ENCODE peak calls at places on chromosomes 3 and 15, in four cellular contexts. One of them, this sample, is unnamed.

GRCh38 chr3:30655187-30655812 is 48.9 kb downstream of the TGFBR2 start:
- DNase-seq in GM12878: peak
- DNase-seq in WTC11: no peak
- DNase-seq in K562: no peak
- DNase-seq in this sample: no peak

GRCh38 chr15:69712999-69713398 is 260.4 kb downstream of the RPLP1 start:
- DNase-seq in K562: no peak
- DNase-seq in GM12878: no peak
- DNase-seq in WTC11: no peak
- DNase-seq in this sample: peak

GRCh38 chr15:50825946-50826345 is 60.4 kb upstream of the SPPL2A start:
- DNase-seq in K562: no peak
- DNase-seq in GM12878: no peak
- DNase-seq in WTC11: no peak
- DNase-seq in this sample: no peak

GRCh38 chr3:183448369-183449128 is 20.1 kb upstream of the MCF2L2 start:
- DNase-seq in K562: no peak
- DNase-seq in GM12878: no peak
- DNase-seq in WTC11: no peak
- DNase-seq in this sample: no peak

GRCh38 chr3:119034256-119035013 is at the start of gene IGSF11:
- DNase-seq in K562: peak
- DNase-seq in GM12878: no peak
- DNase-seq in WTC11: peak
- DNase-seq in this sample: peak

GRCh38 chr15:45710657-45711056 is 75.8 kb downstream of the SQOR start:
- DNase-seq in GM12878: no peak
- DNase-seq in K562: no peak
- DNase-seq in WTC11: no peak
- DNase-seq in this sample: no peak

GRCh38 chr3:128547368-128547987 is 54.5 kb upstream of the GATA2 start:
- DNase-seq in WTC11: no peak
- DNase-seq in K562: peak
- DNase-seq in GM12878: no peak
- DNase-seq in this sample: no peak

GRCh38 chr3:194686816-194687637 is 1.3 kb downstream of the FAM43A start:
- DNase-seq in K562: no peak
- DNase-seq in WTC11: no peak
- DNase-seq in GM12878: no peak
- DNase-seq in this sample: no peak

GRCh38 chr3:100606894-100607512 is 2.4 kb upstream of the ADGRG7 start:
- DNase-seq in WTC11: no peak
- DNase-seq in GM12878: peak
- DNase-seq in K562: no peak
- DNase-seq in this sample: no peak
- TF ChIP-seq NR2C2 in WTC11: no peak
- TF ChIP-seq NR2C2 in GM12878: no peak
- TF ChIP-seq NR2C2 in K562: no peak
- TF ChIP-seq NR2C2 in this sample: no peak

DNA sequence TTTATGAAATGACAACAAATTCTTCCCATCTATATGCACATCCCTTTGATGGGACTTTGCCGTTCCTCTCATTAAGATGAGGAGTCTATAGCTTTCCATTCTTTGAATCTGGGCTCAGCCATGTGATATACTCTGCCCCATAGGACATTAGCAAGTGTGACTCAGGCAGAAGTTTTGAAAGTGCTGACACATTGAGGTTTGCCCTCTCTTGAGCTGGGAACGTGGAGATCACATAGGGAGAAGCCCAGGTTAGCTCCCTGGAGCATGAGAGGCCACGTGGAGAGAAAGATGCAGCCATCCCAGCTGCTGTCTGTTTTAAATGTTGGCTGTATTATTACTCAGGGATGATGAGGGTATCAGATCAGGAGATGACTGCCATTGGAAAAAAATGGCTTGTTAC is 67.8 kb upstream of the OXTR start:
- DNase-seq in GM12878: no peak
- DNase-seq in K562: no peak
- DNase-seq in WTC11: no peak
- DNase-seq in this sample: no peak
- TF ChIP-seq NR2C2 in GM12878: no peak
- TF ChIP-seq NR2C2 in K562: no peak
- TF ChIP-seq NR2C2 in WTC11: no peak
- TF ChIP-seq NR2C2 in this sample: no peak

DNA sequence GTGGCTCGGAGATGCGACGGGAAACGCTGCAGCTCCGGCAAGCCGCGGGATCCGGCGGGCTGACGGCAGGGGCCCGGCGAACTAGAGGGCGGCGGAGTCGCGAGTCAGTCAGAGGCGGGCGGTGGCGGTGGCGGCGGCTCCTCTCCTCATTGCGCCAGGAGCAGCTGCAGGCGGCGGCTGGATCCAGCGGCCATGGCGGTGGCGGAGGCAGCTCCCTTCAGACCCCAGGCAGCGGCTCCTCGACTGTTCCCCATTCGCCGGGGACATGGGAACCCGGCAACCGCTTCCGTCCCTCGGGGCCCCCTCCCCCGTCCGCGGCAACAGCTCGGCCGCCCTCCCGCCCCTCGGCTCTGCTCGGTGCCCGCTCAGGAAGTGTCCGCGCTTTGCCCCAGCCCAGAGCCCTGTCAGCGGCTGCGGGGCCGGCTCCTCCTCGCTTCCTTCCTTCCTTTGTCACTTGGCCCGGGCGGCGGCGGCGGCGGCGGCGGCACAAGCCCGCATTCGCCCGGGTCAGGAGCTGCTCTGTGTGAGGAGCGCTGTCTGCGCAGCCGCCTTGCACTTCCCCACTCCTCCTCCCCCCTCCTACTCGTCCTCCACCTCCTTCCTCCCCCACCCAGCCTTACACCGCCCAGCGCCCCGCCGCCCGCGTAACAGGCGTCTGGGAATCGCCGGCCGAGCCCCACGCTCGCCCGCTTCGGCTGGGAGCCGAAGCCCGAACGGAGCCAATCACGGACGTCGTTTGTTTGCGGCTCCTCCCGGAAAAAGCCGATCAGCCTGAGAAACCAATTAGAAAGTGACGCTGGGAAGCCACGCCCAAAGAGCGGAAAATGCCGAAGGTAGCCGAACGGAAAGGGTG is at the start of gene GSK3B:
- DNase-seq in GM12878: no peak
- DNase-seq in WTC11: peak
- DNase-seq in K562: peak
- DNase-seq in this sample: peak
- TF ChIP-seq NR2C2 in GM12878: no peak
- TF ChIP-seq NR2C2 in WTC11: no peak
- TF ChIP-seq NR2C2 in K562: no peak
- TF ChIP-seq NR2C2 in this sample: peak

DNA sequence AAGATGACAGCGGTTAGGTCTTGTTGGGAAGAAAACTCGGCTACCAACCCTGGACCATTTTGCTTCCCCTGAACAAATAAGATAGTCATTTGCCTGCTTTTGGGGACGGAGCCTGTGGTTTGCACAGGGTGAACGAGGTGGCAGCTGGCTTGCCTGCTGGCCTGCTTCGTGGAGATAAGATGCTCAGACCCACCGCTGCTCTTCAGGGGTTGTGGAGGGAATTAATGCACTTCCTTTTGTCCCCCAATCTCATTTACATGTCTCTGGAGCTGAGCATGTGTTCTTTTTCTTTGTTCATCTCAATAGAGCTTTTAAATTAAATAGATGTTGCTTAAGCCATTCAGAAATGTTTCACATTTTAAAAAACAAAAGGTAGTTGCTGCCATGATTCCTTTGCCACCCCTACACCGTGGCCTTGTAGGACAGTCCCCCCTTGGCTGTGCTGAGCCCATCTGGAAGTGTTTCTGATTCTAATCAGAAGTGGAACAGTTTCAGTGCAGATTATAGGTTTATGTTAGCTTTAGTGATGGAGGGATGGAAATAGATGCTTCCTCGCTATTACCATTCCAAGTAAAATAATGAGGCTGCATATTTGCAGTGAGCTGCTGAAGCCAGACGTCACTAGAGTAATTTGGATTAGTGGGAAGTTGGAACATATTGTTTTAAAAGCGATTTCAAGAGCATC is 25.7 kb downstream of the APBA2 start:
- DNase-seq in K562: peak
- DNase-seq in GM12878: no peak
- DNase-seq in WTC11: no peak
- DNase-seq in this sample: no peak
- TF ChIP-seq NR2C2 in K562: no peak
- TF ChIP-seq NR2C2 in GM12878: no peak
- TF ChIP-seq NR2C2 in WTC11: no peak
- TF ChIP-seq NR2C2 in this sample: no peak

This sample was measured in HepG2.